ENCODE peak calls at places on chromosomes 3 and 15, in six cellular contexts. T is fibroblast of pulmonary artery; O is activated CD8-positive, alpha-beta T cell treated with anti-CD3 and anti-CD28 coated beads for 36 hours; M is progenitor cell of endocrine pancreas; X is dorsolateral prefrontal cortex; Y is suprapubic skin. N is an unnamed sample.

GRCh38 chr3:52373676-52374075 is 57.6 kb downstream of the DNAH1 start:
- DNase-seq in X (no peak), T (no peak), M (no peak), Y (no peak), O (no peak), N (no peak)

GRCh38 chr15:25022233-25022632 is 67.4 kb downstream of the SNRPN start:
- DNase-seq in X (no peak), M (no peak), Y (no peak), T (peak; percentile 59), O (no peak), N (peak; percentile 8)

GRCh38 chr15:51076142-51076897 is 18.4 kb downstream of the TNFAIP8L3 start:
- DNase-seq in O (peak; percentile 78), X (no peak), T (no peak), Y (no peak), M (no peak), N (no peak)

GRCh38 chr15:101059381-101060341 is 140.5 kb downstream of the LRRK1 start:
- DNase-seq in O (no peak), Y (no peak), M (no peak), X (peak; percentile 23), T (no peak), N (no peak)

GRCh38 chr15:42955518-42955917 is 34.9 kb upstream of the TTBK2 start:
- DNase-seq in Y (no peak), X (no peak), M (no peak), O (no peak), T (peak; percentile 16), N (no peak)

GRCh38 chr15:70474682-70475438 is 288.5 kb downstream of the UACA start:
- DNase-seq in X (peak; percentile 55), T (peak; percentile 92), Y (no peak), O (peak; percentile 75), M (no peak), N (peak; percentile 98)

GRCh38 chr3:71710906-71711494 is 14.2 kb downstream of the EIF4E3 start:
- DNase-seq in M (no peak), O (no peak), X (no peak), Y (no peak), T (peak; percentile 69), N (peak; percentile 56)

GRCh38 chr3:170383567-170383966 is 26.1 kb downstream of the SKIL start:
- DNase-seq in T (peak; percentile 31), Y (no peak), X (no peak), O (no peak), M (no peak), N (no peak)

GRCh38 chr3:188246905-188247304 is 92.9 kb downstream of the LPP start:
- DNase-seq in X (no peak), O (no peak), M (no peak), T (no peak), Y (no peak), N (no peak)

GRCh38 chr15:56893349-56893678 is 25.1 kb upstream of the TCF12 start:
- DNase-seq in T (no peak), X (no peak), O (no peak), Y (no peak), M (no peak), N (no peak)

GRCh38 chr3:108662141-108662738 is 72.7 kb downstream of the DZIP3 start:
- DNase-seq in T (peak; percentile 90), Y (no peak), O (peak; percentile 17), X (no peak), M (no peak), N (peak; percentile 76)

GRCh38 chr15:91866371-91866905 is 12.9 kb downstream of the SLCO3A1 start:
- DNase-seq in X (no peak), T (peak; percentile 11), O (no peak), Y (no peak), M (no peak), N (peak; percentile 90)

GRCh38 chr3:15629860-15630597 is 28.5 kb downstream of the BTD start:
- DNase-seq in Y (no peak), O (peak; percentile 78), X (peak; percentile 63), M (no peak), T (peak; percentile 93), N (peak; percentile 90)

GRCh38 chr3:120432105-120432860 is 18.5 kb downstream of the FSTL1 start:
- DNase-seq in X (no peak), M (no peak), O (no peak), Y (peak; percentile 29), T (peak; percentile 94), N (no peak)

GRCh38 chr15:68333775-68334470 is 56.4 kb downstream of the FEM1B start:
- DNase-seq in X (no peak), M (no peak), O (no peak), T (peak; percentile 71), Y (no peak), N (peak; percentile 75)

GRCh38 chr3:184361532-184361931 is at the start of the genes CLCN2 and POLR2H:
- DNase-seq in Y (no peak), T (peak; percentile 49), X (no peak), M (peak; percentile 64), O (no peak), N (peak; percentile 51)

GRCh38 chr15:33533197-33533596 is 222.4 kb downstream of the RYR3 start:
- DNase-seq in X (no peak), T (no peak), M (no peak), Y (no peak), O (no peak), N (no peak)

GRCh38 chr3:194014756-194015155 is 121.2 kb upstream of the HES1 start:
- DNase-seq in Y (no peak), X (no peak), O (no peak), M (no peak), T (no peak), N (no peak)

GRCh38 chr3:7978104-7978457 is 523.5 kb upstream of the LMCD1 start:
- DNase-seq in O (no peak), Y (no peak), T (no peak), M (no peak), X (peak; percentile 51), N (no peak)

GRCh38 chr15:98904466-98905048 is 103.0 kb downstream of the PGPEP1L start:
- DNase-seq in Y (no peak), M (no peak), T (peak; percentile 59), O (peak; percentile 13), X (peak; percentile 61), N (peak; percentile 70)

GRCh38 chr3:172157566-172158258 is 118.3 kb downstream of the FNDC3B start:
- DNase-seq in X (no peak), M (no peak), O (no peak), Y (no peak), T (no peak), N (no peak)

GRCh38 chr15:101062471-101063171 is 143.5 kb downstream of the LRRK1 start:
- DNase-seq in T (no peak), O (no peak), M (no peak), X (peak; percentile 26), Y (peak; percentile 53), N (no peak)

GRCh38 chr15:101450561-101451145 is 38.9 kb downstream of the PCSK6 start:
- DNase-seq in X (peak; percentile 27), T (no peak), M (no peak), O (peak; percentile 17), Y (peak; percentile 70), N (no peak)

GRCh38 chr15:47870956-47871625 is 153.8 kb downstream of the SEMA6D start:
- DNase-seq in O (no peak), M (no peak), X (no peak), T (peak; percentile 46), Y (no peak), N (peak; percentile 75)

GRCh38 chr3:194381460-194381875 is 11.9 kb upstream of the LRRC15 start:
- DNase-seq in T (no peak), Y (peak; percentile 61), X (peak; percentile 52), O (no peak), M (no peak), N (no peak)

DNA sequence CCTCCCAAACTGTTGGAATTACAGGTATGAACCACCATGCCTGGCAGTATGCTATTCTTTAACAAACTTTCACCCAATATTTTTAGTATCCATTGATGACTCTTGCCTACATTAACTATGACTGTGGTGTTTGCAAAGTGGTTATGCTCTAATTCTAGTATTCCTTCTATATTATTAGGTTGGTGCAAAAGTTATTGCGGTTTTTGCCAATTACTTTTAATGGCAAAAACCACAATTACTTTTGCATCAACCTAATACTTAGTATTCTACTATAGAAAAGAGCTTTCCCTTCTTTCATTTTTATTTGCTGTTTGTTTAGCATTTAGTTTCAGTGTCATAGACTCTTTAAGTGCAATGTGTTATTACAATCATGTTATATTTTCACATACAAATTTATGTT is 760.6 kb downstream of the NR2F2 start:
- DNase-seq in O (no peak), M (no peak), Y (no peak), X (no peak), T (no peak), N (no peak)
- TF ChIP-seq CTCF in O (no peak), M (no peak), Y (no peak), X (no peak), T (no peak), N (no peak)

GRCh38 chr3:117103645-117104044 is 394.1 kb downstream of the TUSC7 start:
- DNase-seq in T (no peak), M (no peak), X (no peak), O (no peak), Y (no peak), N (peak; percentile 8)
- TF ChIP-seq CTCF in T (no peak), M (peak; percentile 6), X (no peak), O (no peak), Y (no peak), N (no peak)

DNA sequence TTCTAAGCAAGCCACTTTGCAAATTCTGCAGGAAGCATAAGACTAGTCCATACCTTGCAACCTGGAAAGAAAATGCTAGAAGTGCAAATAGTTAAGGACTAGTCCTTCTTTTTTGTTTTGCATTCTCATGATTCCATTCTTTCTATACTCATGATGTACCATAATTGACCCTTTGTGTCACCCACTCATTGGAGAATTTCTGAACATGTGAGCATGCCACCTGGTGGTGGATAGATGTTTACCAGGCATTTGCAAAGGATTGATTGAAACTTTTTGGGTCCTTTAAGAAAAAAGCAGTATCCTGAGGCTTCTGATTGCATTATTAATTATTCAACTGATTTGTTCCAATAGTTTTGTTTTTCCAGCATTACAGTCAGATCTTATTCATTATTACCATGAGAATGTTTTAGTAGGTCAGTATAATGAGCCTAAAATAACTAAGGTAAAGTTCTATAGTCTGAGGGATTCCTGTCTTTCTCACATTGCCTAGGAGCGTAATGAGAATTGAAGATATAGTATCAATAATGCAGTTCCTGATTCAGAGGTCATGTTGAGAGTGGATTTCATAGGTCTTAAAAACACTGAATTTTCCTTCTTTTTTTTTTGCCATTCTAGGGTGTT is 20.2 kb upstream of the DIPK2A start:
- DNase-seq in O (peak; percentile 58), T (peak; percentile 69), Y (no peak), M (no peak), X (no peak), N (peak; percentile 62)
- TF ChIP-seq CTCF in O (peak; percentile 79), T (peak; percentile 89), Y (peak; percentile 31), M (peak; percentile 62), X (peak; percentile 77), N (peak; percentile 56)

DNA sequence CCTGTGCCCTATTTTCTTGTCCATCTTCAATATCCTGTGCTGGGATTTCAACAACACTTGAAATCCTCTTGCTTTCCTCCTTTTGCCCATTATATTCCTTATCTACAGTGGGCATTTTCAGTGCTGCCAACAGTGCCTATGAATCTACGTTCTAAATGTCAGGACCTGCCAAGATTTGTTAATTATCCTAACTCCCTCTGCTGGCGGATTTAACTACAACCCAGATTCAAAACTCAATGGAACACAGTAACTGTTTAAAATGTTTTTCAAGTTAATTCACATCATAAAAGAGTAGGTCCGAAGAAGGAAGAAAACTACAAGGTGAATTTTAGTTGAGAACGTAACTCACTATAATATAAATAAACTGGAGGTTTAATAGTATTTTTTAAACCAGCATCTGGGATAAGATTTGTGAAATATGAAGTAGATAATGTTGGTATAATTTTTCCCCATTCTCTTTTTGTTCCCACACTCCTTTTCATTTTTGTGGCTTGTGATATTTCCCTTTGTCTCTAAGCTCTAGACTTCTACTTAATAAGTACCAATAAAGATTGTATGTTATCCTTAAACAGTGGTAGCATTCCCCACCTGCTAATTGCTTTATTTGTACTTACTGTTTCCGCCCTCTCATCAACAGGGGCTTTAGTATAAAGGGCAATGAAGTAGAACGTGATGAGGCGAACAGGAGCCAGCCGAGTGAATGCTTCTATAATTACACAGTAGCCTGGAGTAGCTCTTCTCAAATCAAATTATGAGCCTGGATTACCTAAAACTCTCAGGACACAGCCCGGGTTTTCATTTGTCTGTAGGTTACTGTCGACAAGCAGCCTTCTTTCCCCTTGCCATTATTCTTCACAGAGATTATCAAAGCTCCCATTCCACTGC is 302.5 kb upstream of the ATP11B start:
- DNase-seq in X (no peak), O (no peak), Y (no peak), T (peak; percentile 1), M (no peak), N (peak; percentile 62)
- TF ChIP-seq CTCF in X (peak; percentile 76), O (peak; percentile 43), Y (no peak), T (peak; percentile 18), M (peak; percentile 64), N (peak; percentile 36)

N was measured in MCF 10A.